ENCODE peak calls at places on chromosomes 7 and 10, in four cellular contexts. B is uterus, H is mesenchymal stem cell, P is GM23248. G is an unnamed sample.
A peak's percentile ranks its signal among the peaks of the same experiment; 100 is the strongest.

GRCh38 chr10:70650104-70650503 is 22.2 kb upstream of the ADAMTS14 start:
- DNase-seq in B (no peak), H (no peak), P (no peak), G (no peak)

GRCh38 chr10:10198388-10198787 is 819.3 kb upstream of the CELF2 start:
- DNase-seq in B (no peak), H (no peak), P (no peak), G (no peak)

GRCh38 chr10:59793924-59794323 is 40.7 kb upstream of the MRLN start:
- DNase-seq in B (no peak), H (no peak), P (no peak), G (no peak)

GRCh38 chr7:156080596-156080995 is 268.3 kb upstream of the SHH start:
- DNase-seq in B (no peak), H (no peak), P (no peak), G (no peak)

GRCh38 chr7:4399121-4399520 is 283.0 kb upstream of the FOXK1 start:
- DNase-seq in B (no peak), H (no peak), P (no peak), G (no peak)

GRCh38 chr7:11233871-11234270 is 260.2 kb downstream of the PHF14 start:
- DNase-seq in B (no peak), H (no peak), P (no peak), G (no peak)

GRCh38 chr10:25016349-25017246 is at the start of gene THNSL1:
- DNase-seq in B (peak; percentile 98), H (peak; percentile 99), P (peak; percentile 100), G (peak; percentile 99)

GRCh38 chr10:24851595-24851994 is 100.8 kb downstream of the PRTFDC1 start:
- DNase-seq in B (no peak), H (no peak), P (no peak), G (no peak)

GRCh38 chr10:124268976-124269375 is 149.7 kb downstream of the OAT start:
- DNase-seq in B (no peak), H (no peak), P (no peak), G (no peak)

GRCh38 chr7:101953248-101953819 is 135.9 kb downstream of the CUX1 start:
- DNase-seq in B (peak; percentile 93), H (peak; percentile 98), P (peak; percentile 92), G (no peak)

GRCh38 chr10:88117227-88117626 is 253.8 kb downstream of the PTEN start:
- DNase-seq in B (no peak), H (no peak), P (peak; percentile 40), G (no peak)

GRCh38 chr10:132486539-132487121 is 51.0 kb upstream of the INPP5A start:
- DNase-seq in B (no peak), H (no peak), P (no peak), G (no peak)

GRCh38 chr10:60710041-60710440 is 68.2 kb upstream of the CDK1 start:
- DNase-seq in B (no peak), H (no peak), P (no peak), G (no peak)

GRCh38 chr10:114548662-114549061 is 109.4 kb downstream of the ABLIM1 start:
- DNase-seq in B (peak; percentile 56), H (peak; percentile 66), P (peak; percentile 55), G (no peak)

GRCh38 chr7:136058561-136058960 is 81.4 kb upstream of the MTPN start:
- DNase-seq in B (no peak), H (no peak), P (no peak), G (no peak)

DNA sequence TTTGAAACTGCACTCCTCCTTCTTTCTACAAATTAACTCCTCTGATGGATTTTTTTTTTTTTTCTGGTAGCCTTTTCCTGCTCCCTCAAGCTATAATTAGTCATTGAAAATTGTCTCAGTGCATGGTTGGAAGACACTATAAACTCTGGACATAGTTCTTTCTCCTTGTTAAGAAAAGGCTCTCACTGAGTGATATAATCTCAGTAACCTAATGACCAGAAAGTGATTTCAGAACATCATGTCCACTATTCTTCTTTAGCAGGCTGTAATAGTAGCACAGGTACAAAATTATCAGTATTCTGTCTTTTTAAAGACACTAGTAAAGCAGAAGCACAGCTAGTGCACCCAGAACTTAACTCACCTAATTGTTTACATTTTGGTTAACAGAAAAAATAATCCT is 752.6 kb upstream of the PHF14 start:
- DNase-seq in B (no peak), H (no peak), P (no peak), G (no peak)
- H3K9me3 ChIP-seq in B (no peaks in the 10 kb centered on the region), H (peaks cover 6% of the 10 kb centered on the region), P (no peaks in the 10 kb centered on the region), G (no peaks in the 10 kb centered on the region)

GRCh38 chr7:41754046-41754445 is 51.2 kb upstream of the INHBA start:
- DNase-seq in B (no peak), H (no peak), P (peak; percentile 1), G (no peak)
- H3K9me3 ChIP-seq in B (no peaks in the 10 kb centered on the region), H (peaks cover 34% of the 10 kb centered on the region), P (no peaks in the 10 kb centered on the region), G (peaks cover 29% of the 10 kb centered on the region)

DNA sequence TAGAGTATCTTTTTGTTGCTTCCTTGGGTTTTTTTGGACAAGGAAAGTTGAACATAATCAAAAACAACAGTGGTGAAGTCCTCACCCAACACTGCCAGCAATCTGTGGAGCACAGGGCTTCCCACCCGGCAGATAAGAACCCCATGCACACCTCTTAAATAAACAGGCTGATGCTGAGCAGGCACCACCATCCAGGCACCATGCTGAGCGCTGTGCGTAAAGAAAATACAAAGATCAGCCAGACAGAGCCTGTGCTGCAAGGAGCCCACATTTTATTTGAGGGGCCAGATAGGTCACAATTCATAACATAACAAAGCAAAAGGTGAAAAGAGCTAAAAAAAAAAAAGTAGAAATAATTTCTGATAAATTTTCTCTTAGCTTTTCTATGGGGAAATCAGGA is 231.2 kb downstream of the PTPRN2 start:
- DNase-seq in B (no peak), H (no peak), P (no peak), G (no peak)
- H3K9me3 ChIP-seq in B (no peaks in the 10 kb centered on the region), H (peaks cover 10% of the 10 kb centered on the region), P (no peaks in the 10 kb centered on the region), G (peaks cover 21% of the 10 kb centered on the region)

GRCh38 chr7:56537477-56537876 is 421.3 kb upstream of the NUPR2 start:
- DNase-seq in B (no peak), H (no peak), P (no peak), G (no peak)
- H3K9me3 ChIP-seq in B (no peaks in the 10 kb centered on the region), H (peaks cover 74% of the 10 kb centered on the region), P (no peaks in the 10 kb centered on the region), G (peaks cover 83% of the 10 kb centered on the region)

GRCh38 chr7:64373017-64373416 is 59.3 kb downstream of the ZNF736 start:
- DNase-seq in B (no peak), H (no peak), P (no peak), G (no peak)

DNA sequence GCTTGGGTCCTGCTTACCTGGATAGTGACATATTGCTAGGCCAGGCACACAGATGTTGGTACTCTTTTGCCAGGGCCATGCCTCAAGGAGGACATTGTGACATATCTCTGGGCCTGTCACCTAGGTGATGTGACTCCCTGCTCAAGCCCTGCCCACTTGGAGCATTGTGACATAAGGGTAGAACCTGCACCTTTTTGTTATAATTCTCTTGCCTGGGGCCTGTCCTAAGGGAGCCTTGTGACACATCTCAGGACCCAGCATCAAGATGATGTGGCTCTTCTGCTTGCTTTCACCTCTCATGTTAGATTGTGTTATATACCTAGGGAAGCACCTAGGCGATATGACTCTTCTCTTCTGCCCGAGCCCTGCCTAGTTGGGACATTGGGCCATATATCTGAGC is 57.4 kb downstream of the ZNF736 start:
- DNase-seq in B (no peak), H (no peak), P (no peak), G (no peak)
- H3K9me3 ChIP-seq in B (no peaks in the 10 kb centered on the region), H (peaks cover 79% of the 10 kb centered on the region), P (no peaks in the 10 kb centered on the region), G (peaks cover 50% of the 10 kb centered on the region)